ENCODE peak calls at places on chromosome 5, in four cellular contexts. K, Z, F and L are unnamed samples.

GRCh38 chr5:162410365-162410764 is 342.8 kb downstream of the GABRG2 start:
- DNase-seq in F (no peak), Z (no peak), K (no peak), L (no peak)

GRCh38 chr5:161442471-161442870 is 104.1 kb downstream of the GABRB2 start:
- DNase-seq in Z (no peak), K (no peak), F (no peak), L (no peak)

GRCh38 chr5:65809817-65810531 is 88.0 kb downstream of the NLN start:
- DNase-seq in K (no peak), Z (no peak), F (no peak), L (no peak)

GRCh38 chr5:59893436-59894227 is at the start of gene PDE4D:
- DNase-seq in F (peak), K (no peak), Z (peak), L (no peak)

GRCh38 chr5:122435738-122436137 is 123.7 kb downstream of the SNCAIP start:
- DNase-seq in F (no peak), K (no peak), Z (no peak), L (no peak)

GRCh38 chr5:160488394-160488943 is 66.8 kb downstream of the PTTG1 start:
- DNase-seq in F (no peak), K (no peak), Z (no peak), L (no peak)

GRCh38 chr5:10875201-10875768 is 114.3 kb upstream of the DAP start:
- DNase-seq in Z (no peak), K (no peak), F (no peak), L (no peak)

GRCh38 chr5:172402531-172403190 is 51.7 kb downstream of the SH3PXD2B start:
- DNase-seq in F (no peak), Z (no peak), K (no peak), L (no peak)

GRCh38 chr5:177231479-177232250 is 71.9 kb downstream of the RAB24 start:
- DNase-seq in F (no peak), Z (no peak), K (no peak), L (no peak)

GRCh38 chr5:2187156-2187555 is 304.4 kb upstream of the IRX4 start:
- DNase-seq in F (no peak), K (no peak), Z (no peak), L (no peak)

GRCh38 chr5:980001-980588 is 28.5 kb upstream of the NKD2 start:
- DNase-seq in Z (no peak), F (no peak), K (no peak), L (no peak)

GRCh38 chr5:141960018-141960417 is 2.0 kb upstream of the PCDH12 start:
- DNase-seq in F (peak), K (no peak), Z (peak), L (no peak)

GRCh38 chr5:30499402-30499801 is 694.1 kb upstream of the CDH6 start:
- DNase-seq in F (no peak), K (no peak), Z (no peak), L (no peak)

GRCh38 chr5:85484982-85485574 is 1100.4 kb upstream of the EDIL3 start:
- DNase-seq in F (no peak), Z (no peak), K (no peak), L (no peak)

GRCh38 chr5:122129332-122129731 is at the start of gene ZNF474:
- DNase-seq in K (no peak), Z (peak), F (peak), L (no peak)

GRCh38 chr5:57802131-57802530 is 319.5 kb upstream of the ACTBL2 start:
- DNase-seq in K (no peak), Z (no peak), F (no peak), L (no peak)